ENCODE peak calls at places on chromosomes 12 and 14, in five cellular contexts. E is fibroblast of the aortic adventitia, K is breast epithelium, L is mucosa of descending colon, A is GM03348. P is an unnamed sample.

GRCh38 chr12:99977550-99977949 is 7.2 kb downstream of the ANKS1B start:
- DNase-seq in K (no peak), L (no peak), A (no peak), E (peak), P (no peak)

GRCh38 chr14:104140463-104141331 is 2.3 kb downstream of the KIF26A start:
- DNase-seq in E (no peak), K (peak), A (no peak), L (peak), P (no peak)

GRCh38 chr14:66117600-66117999 is 368.6 kb upstream of the CCDC196 start:
- DNase-seq in L (no peak), A (peak), K (no peak), E (peak), P (no peak)

GRCh38 chr14:100739306-100739705 is 12.6 kb downstream of the DLK1 start:
- DNase-seq in K (peak), E (no peak), L (no peak), A (no peak), P (peak)

GRCh38 chr12:98955284-98955683 is 310.2 kb downstream of the APAF1 start:
- DNase-seq in K (no peak), A (peak), E (peak), L (no peak), P (no peak)

GRCh38 chr14:72864712-72865365 is 29.1 kb downstream of the DPF3 start:
- DNase-seq in K (no peak), A (no peak), L (no peak), E (peak), P (peak)

GRCh38 chr12:71011261-71011660 is 90.7 kb upstream of the PTPRR start:
- DNase-seq in A (peak), L (no peak), K (no peak), E (peak), P (no peak)

GRCh38 chr12:41919025-41919424 is 225.6 kb downstream of the GXYLT1 start:
- DNase-seq in K (no peak), A (no peak), E (no peak), L (no peak), P (no peak)

GRCh38 chr14:91233936-91234790 is 10.3 kb downstream of the GPR68 start:
- DNase-seq in L (no peak), A (no peak), K (no peak), E (no peak), P (no peak)

GRCh38 chr12:30797689-30798088 is 42.9 kb upstream of the CAPRIN2 start:
- DNase-seq in E (no peak), K (no peak), L (no peak), A (no peak), P (no peak)

GRCh38 chr14:45072121-45072520 is 11.8 kb upstream of the PRPF39 start:
- DNase-seq in E (no peak), A (no peak), K (no peak), L (no peak), P (no peak)

GRCh38 chr12:45170456-45171042 is 45.3 kb upstream of the ANO6 start:
- DNase-seq in E (peak), K (peak), L (peak), A (peak), P (peak)

GRCh38 chr14:74611672-74612345 is at the start of gene LTBP2:
- DNase-seq in A (peak), K (no peak), L (no peak), E (peak), P (no peak)

GRCh38 chr14:76065519-76065918 is 80.0 kb downstream of the IFT43 start:
- DNase-seq in E (no peak), K (no peak), L (no peak), A (no peak), P (no peak)

GRCh38 chr14:93688239-93688666 is 100.0 kb downstream of the PRIMA1 start:
- DNase-seq in L (no peak), E (no peak), A (no peak), K (no peak), P (no peak)

GRCh38 chr12:107404981-107405380 is 280.6 kb upstream of the PWP1 start:
- DNase-seq in A (peak), L (no peak), E (peak), K (no peak), P (no peak)

GRCh38 chr12:130141901-130142683 is 20.2 kb upstream of the FZD10 start:
- DNase-seq in L (no peak), K (no peak), A (no peak), E (no peak), P (no peak)

GRCh38 chr12:116964740-116965090 is 54.0 kb downstream of the FBXW8 start:
- DNase-seq in A (no peak), K (no peak), E (no peak), L (no peak), P (no peak)

GRCh38 chr12:117069926-117070900 is 29.0 kb downstream of the TESC start:
- DNase-seq in L (no peak), E (no peak), A (no peak), K (no peak), P (peak)